ENCODE peak calls at places on chromosomes 6 and 20, in five cellular contexts. R, W, F, S and U are unnamed samples.

GRCh38 chr6:106799008-106799952 is 169.9 kb downstream of the QRSL1 start:
- DNase-seq in R (no peak), W (no peak), F (no peak), S (no peak), U (no peak)

GRCh38 chr6:6654599-6655575 is 66.4 kb downstream of the LY86 start:
- DNase-seq in R (no peak), W (no peak), F (no peak), S (peak), U (no peak)

GRCh38 chr6:7921071-7921470 is 10.5 kb upstream of the TXNDC5 start:
- DNase-seq in R (no peak), W (no peak), F (no peak), S (no peak), U (no peak)

GRCh38 chr6:9566096-9566495 is 848.8 kb downstream of the TFAP2A start:
- DNase-seq in R (no peak), W (no peak), F (no peak), S (no peak), U (no peak)

GRCh38 chr20:35561268-35561667 is 19.4 kb downstream of the ERGIC3 start:
- DNase-seq in R (peak), W (peak), F (no peak), S (no peak), U (peak)

GRCh38 chr6:39669117-39669690 is 56.0 kb downstream of the KIF6 start:
- DNase-seq in R (no peak), W (no peak), F (no peak), S (no peak), U (no peak)

GRCh38 chr20:61982951-61983315 is 82.7 kb downstream of the TAF4 start:
- DNase-seq in R (no peak), W (no peak), F (no peak), S (no peak), U (no peak)

GRCh38 chr6:33746036-33746600 is 587 bp downstream of the IP6K3 start:
- DNase-seq in R (no peak), W (peak), F (no peak), S (peak), U (peak)

GRCh38 chr20:23404196-23404595 is 17.1 kb downstream of the NAPB start:
- DNase-seq in R (no peak), W (peak), F (no peak), S (no peak), U (no peak)

GRCh38 chr20:16005612-16006493 is 567.4 kb downstream of the KIF16B start:
- DNase-seq in R (no peak), W (no peak), F (no peak), S (no peak), U (no peak)

GRCh38 chr20:41046716-41047115 is 18.1 kb downstream of the TOP1 start:
- DNase-seq in R (no peak), W (no peak), F (no peak), S (no peak), U (no peak)

GRCh38 chr6:84979541-84979940 is 215.1 kb upstream of the TBX18 start:
- DNase-seq in R (no peak), W (no peak), F (no peak), S (no peak), U (no peak)

GRCh38 chr20:54822407-54822806 is 347.0 kb downstream of the DOK5 start:
- DNase-seq in R (no peak), W (no peak), F (no peak), S (no peak), U (no peak)

GRCh38 chr6:101011165-101011564 is 130.0 kb upstream of the ASCC3 start:
- DNase-seq in R (peak), W (no peak), F (no peak), S (no peak), U (no peak)

GRCh38 chr6:28747631-28748157 is 176.1 kb downstream of the TRIM27 start:
- DNase-seq in R (no peak), W (no peak), F (no peak), S (no peak), U (no peak)

GRCh38 chr20:36499211-36499610 is 42.1 kb upstream of the MYL9 start:
- DNase-seq in R (no peak), W (no peak), F (no peak), S (no peak), U (no peak)

GRCh38 chr6:158316022-158316421 is 3.8 kb downstream of the TULP4 start:
- DNase-seq in R (no peak), W (no peak), F (no peak), S (no peak), U (no peak)

GRCh38 chr20:49248301-49248700 is 29.1 kb downstream of the DDX27 start:
- DNase-seq in R (no peak), W (no peak), F (peak), S (no peak), U (no peak)

GRCh38 chr6:41595166-41595565 is 43.1 kb upstream of the MDFI start:
- DNase-seq in R (no peak), W (peak), F (no peak), S (no peak), U (no peak)

GRCh38 chr6:135438907-135439535 is 58.5 kb downstream of the AHI1 start:
- DNase-seq in R (peak), W (no peak), F (no peak), S (no peak), U (no peak)

GRCh38 chr6:143528164-143528811 is 16.8 kb upstream of the FUCA2 start:
- DNase-seq in R (no peak), W (no peak), F (no peak), S (no peak), U (no peak)

GRCh38 chr6:70396796-70397729 is 16.2 kb upstream of the FAM135A start:
- DNase-seq in R (peak), W (peak), F (no peak), S (no peak), U (no peak)

GRCh38 chr6:139888691-139889122 is 514.3 kb upstream of the CITED2 start:
- DNase-seq in R (no peak), W (no peak), F (no peak), S (no peak), U (no peak)

GRCh38 chr6:136069119-136069518 is 181.0 kb downstream of the MTFR2 start:
- DNase-seq in R (no peak), W (no peak), F (no peak), S (no peak), U (no peak)

GRCh38 chr20:31543966-31544598 is 29.8 kb downstream of the HM13 start:
- DNase-seq in R (no peak), W (no peak), F (no peak), S (no peak), U (no peak)
- H3K27ac ChIP-seq in R (no peak), W (peak), F (peak), S (peak), U (no peak)

GRCh38 chr6:44229376-44230033 is 6.1 kb downstream of the SLC29A1 start:
- DNase-seq in R (no peak), W (no peak), F (peak), S (no peak), U (no peak)

GRCh38 chr6:44228836-44229235 is 5.4 kb downstream of the SLC29A1 start:
- DNase-seq in R (no peak), W (no peak), F (no peak), S (no peak), U (no peak)

GRCh38 chr6:44228031-44228430 is 4.6 kb downstream of the SLC29A1 start:
- DNase-seq in R (no peak), W (no peak), F (no peak), S (no peak), U (no peak)

GRCh38 chr6:44227138-44227770 is 3.9 kb downstream of the SLC29A1 start:
- DNase-seq in R (no peak), W (no peak), F (no peak), S (no peak), U (no peak)

DNA sequence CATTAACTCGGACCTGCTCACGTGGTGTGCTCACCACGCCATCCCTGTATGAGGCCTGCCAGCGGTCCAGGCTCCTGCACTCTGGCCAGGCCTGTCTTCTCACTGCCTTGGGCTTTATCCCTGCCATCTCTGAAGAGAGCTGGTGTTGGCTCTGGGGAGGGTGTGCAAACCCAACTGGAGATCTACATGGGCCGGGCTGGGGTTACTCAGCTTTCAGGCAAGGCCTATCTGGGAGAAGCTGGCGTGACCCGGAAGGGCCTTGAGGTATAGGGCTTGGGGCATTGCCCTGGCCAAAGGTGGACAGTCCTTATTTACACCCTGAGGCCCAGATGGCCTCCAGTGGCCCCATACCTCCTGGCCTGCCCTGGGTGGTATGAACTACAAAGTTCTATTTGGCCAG is 5.0 kb downstream of the SLC29A1 start:
- DNase-seq in R (no peak), W (no peak), F (no peak), S (no peak), U (no peak)
- H3K27ac ChIP-seq in R (no peak), W (no peak), F (no peak), S (peak), U (no peak)

GRCh38 chr6:15507746-15508145 is 155.1 kb downstream of the DTNBP1 start:
- DNase-seq in R (no peak), W (no peak), F (no peak), S (no peak), U (no peak)
- H3K27ac ChIP-seq in R (no peak), W (no peak), F (no peak), S (no peak), U (no peak)

GRCh38 chr20:10637563-10637962 is 36.2 kb downstream of the JAG1 start:
- DNase-seq in R (no peak), W (no peak), F (no peak), S (no peak), U (no peak)
- H3K27ac ChIP-seq in R (no peak), W (peak), F (peak), S (peak), U (no peak)

GRCh38 chr6:169212897-169213813 is 40.5 kb downstream of the THBS2 start:
- DNase-seq in R (peak), W (peak), F (peak), S (peak), U (peak)
- H3K27ac ChIP-seq in R (no peak), W (peak), F (peak), S (peak), U (peak)

GRCh38 chr20:42152570-42152969 is 534.4 kb upstream of the CHD6 start:
- DNase-seq in R (no peak), W (no peak), F (no peak), S (no peak), U (no peak)
- H3K27ac ChIP-seq in R (no peak), W (no peak), F (no peak), S (no peak), U (no peak)

DNA sequence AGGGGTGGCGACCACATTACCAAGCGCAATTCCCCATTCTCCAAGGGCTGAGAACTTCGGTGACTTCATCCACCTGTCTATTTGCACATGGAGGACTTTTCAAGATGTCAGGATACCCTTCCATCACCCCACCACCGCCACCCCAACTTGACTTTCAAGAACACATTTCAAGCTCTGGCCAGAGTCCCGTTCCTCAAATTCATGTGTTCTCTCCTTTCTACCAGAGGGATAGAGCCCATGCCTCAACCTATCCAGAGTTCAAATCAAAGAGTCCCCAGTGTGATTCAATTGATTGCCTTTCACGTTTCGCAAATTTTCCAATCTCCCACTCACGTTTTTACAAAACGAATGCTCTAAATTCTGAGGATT is 4.4 kb downstream of the TCF21 start:
- DNase-seq in R (no peak), W (no peak), F (no peak), S (no peak), U (no peak)
- H3K27ac ChIP-seq in R (no peak), W (no peak), F (peak), S (no peak), U (no peak)

DNA sequence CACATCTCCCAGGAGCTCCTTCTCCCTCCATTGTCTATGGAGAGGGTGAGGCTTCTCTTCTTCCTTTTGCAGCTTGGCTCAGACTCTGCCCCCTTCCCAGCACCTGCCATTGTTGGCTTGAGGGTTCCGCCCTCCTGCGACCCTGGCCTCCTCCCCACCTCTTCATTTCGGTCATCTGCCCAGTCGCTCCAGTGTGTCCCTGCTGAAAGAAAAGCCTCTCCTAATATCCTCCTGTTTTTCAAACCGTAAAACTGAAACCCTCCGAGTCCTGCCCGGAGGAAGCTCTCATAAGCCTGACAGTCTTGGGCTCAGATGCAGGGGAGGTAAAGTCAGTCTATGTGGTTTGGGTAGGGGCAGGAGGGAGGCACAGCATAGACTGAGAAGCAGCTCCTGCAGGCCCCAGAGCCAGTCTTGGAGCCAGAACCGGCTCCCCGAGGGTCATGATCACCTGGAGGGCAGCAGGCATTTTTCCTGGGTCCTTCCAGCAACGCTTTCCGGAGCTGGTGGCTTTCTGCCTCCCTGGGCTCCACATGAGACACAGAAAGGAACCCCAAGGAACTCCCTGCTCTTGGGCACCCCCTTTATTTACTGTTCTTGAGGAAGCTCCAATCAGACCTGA is 235.1 kb downstream of the SMOC2 start:
- DNase-seq in R (no peak), W (no peak), F (no peak), S (no peak), U (no peak)
- H3K27ac ChIP-seq in R (no peak), W (no peak), F (no peak), S (no peak), U (no peak)

DNA sequence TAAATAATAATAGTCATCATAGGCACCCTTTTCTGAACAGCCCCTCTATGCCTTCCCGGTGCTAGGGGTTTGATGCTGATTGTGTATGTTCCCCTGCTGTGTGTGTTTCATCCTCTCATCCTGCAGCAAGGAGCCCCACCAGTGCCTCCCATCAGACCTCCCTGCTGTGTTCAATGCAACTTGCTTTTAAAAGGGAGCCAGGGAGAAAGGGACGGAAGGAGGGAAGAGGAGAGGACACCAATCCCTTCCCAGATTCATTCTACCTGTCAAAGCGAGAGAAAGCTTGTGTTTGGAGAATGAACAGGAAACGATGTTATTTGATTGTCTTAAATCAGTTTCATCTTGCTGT is 259.2 kb downstream of the ADGB start:
- DNase-seq in R (no peak), W (no peak), F (no peak), S (peak), U (no peak)
- H3K27ac ChIP-seq in R (no peak), W (peak), F (peak), S (peak), U (peak)